ENCODE peak calls at places on chromosomes 2 and 18, in eight cellular contexts. Q, W, L, R, I, E, J and X are unnamed samples.

GRCh38 chr2:171529914-171530313 is 7.6 kb downstream of the CYBRD1 start:
- DNase-seq in Q (no peak), W (no peak), L (peak), R (no peak), I (peak), E (no peak), J (no peak), X (no peak)

GRCh38 chr18:45775241-45775676 is 50.2 kb upstream of the SIGLEC15 start:
- DNase-seq in Q (peak), W (peak), L (peak), R (peak), I (peak), E (peak), J (peak), X (peak)

GRCh38 chr18:54388203-54389142 is 30.8 kb downstream of the C18orf54 start:
- DNase-seq in Q (no peak), W (no peak), L (peak), R (no peak), I (peak), E (peak), J (no peak), X (no peak)

GRCh38 chr2:20103514-20103913 is 52.1 kb upstream of the LAPTM4A start:
- DNase-seq in Q (no peak), W (no peak), L (peak), R (no peak), I (peak), E (no peak), J (no peak), X (no peak)

GRCh38 chr2:205357732-205358131 is 324.6 kb upstream of the NRP2 start:
- DNase-seq in Q (no peak), W (no peak), L (no peak), R (no peak), I (no peak), E (no peak), J (no peak), X (no peak)

GRCh38 chr2:127560929-127561275 is 25.4 kb downstream of the MYO7B start:
- DNase-seq in Q (no peak), W (no peak), L (no peak), R (peak), I (no peak), E (no peak), J (no peak), X (no peak)

GRCh38 chr2:172819943-172820342 is 84.3 kb downstream of the RAPGEF4 start:
- DNase-seq in Q (no peak), W (no peak), L (no peak), R (no peak), I (no peak), E (no peak), J (no peak), X (no peak)

GRCh38 chr18:23200751-23201150 is 65.5 kb downstream of the CABLES1 start:
- DNase-seq in Q (no peak), W (no peak), L (no peak), R (no peak), I (no peak), E (no peak), J (no peak), X (no peak)

GRCh38 chr2:85771486-85771885 is 17.7 kb downstream of the ATOH8 start:
- DNase-seq in Q (no peak), W (no peak), L (no peak), R (no peak), I (no peak), E (no peak), J (no peak), X (no peak)

GRCh38 chr18:73153271-73153670 is 285.5 kb upstream of the NETO1 start:
- DNase-seq in Q (no peak), W (no peak), L (no peak), R (no peak), I (no peak), E (no peak), J (no peak), X (no peak)

GRCh38 chr2:53633441-53633840 is 134.2 kb upstream of the CHAC2 start:
- DNase-seq in Q (no peak), W (no peak), L (no peak), R (no peak), I (peak), E (no peak), J (no peak), X (no peak)

GRCh38 chr18:67778016-67778415 is 261.5 kb upstream of the DSEL start:
- DNase-seq in Q (no peak), W (no peak), L (no peak), R (no peak), I (no peak), E (no peak), J (no peak), X (no peak)

GRCh38 chr18:43780782-43781340 is 503.6 kb upstream of the SYT4 start:
- DNase-seq in Q (no peak), W (no peak), L (no peak), R (no peak), I (no peak), E (no peak), J (no peak), X (no peak)

GRCh38 chr2:83650897-83651296 is 808.2 kb downstream of the SUCLG1 start:
- DNase-seq in Q (no peak), W (no peak), L (no peak), R (no peak), I (no peak), E (no peak), J (no peak), X (no peak)

GRCh38 chr18:79554321-79554720 is 125.3 kb upstream of the CTDP1 start:
- DNase-seq in Q (no peak), W (no peak), L (no peak), R (no peak), I (no peak), E (no peak), J (no peak), X (no peak)

GRCh38 chr18:29892960-29893558 is 1149.5 kb downstream of the DSC3 start:
- DNase-seq in Q (no peak), W (no peak), L (no peak), R (no peak), I (peak), E (no peak), J (no peak), X (no peak)

GRCh38 chr2:54490863-54491262 is 34.7 kb downstream of the SPTBN1 start:
- DNase-seq in Q (no peak), W (no peak), L (no peak), R (no peak), I (no peak), E (no peak), J (no peak), X (no peak)

GRCh38 chr2:232556426-232556825 is 5.9 kb downstream of the EIF4E2 start:
- DNase-seq in Q (no peak), W (no peak), L (no peak), R (no peak), I (no peak), E (no peak), J (no peak), X (no peak)

GRCh38 chr18:49521251-49521650 is 34.2 kb upstream of the C18orf32 start:
- DNase-seq in Q (no peak), W (no peak), L (no peak), R (no peak), I (no peak), E (no peak), J (no peak), X (no peak)

GRCh38 chr2:156947261-156947660 is 310.2 kb upstream of the GALNT5 start:
- DNase-seq in Q (no peak), W (no peak), L (no peak), R (no peak), I (no peak), E (no peak), J (no peak), X (no peak)

GRCh38 chr2:72414108-72414507 is 266.4 kb upstream of the CYP26B1 start:
- DNase-seq in Q (no peak), W (no peak), L (no peak), R (no peak), I (no peak), E (no peak), J (no peak), X (no peak)

GRCh38 chr2:237361194-237361986 is 52.6 kb downstream of the COL6A3 start:
- DNase-seq in Q (no peak), W (no peak), L (no peak), R (no peak), I (no peak), E (no peak), J (no peak), X (no peak)

GRCh38 chr2:240567872-240568677 is at the start of gene RNPEPL1:
- DNase-seq in Q (peak), W (peak), L (peak), R (peak), I (peak), E (peak), J (peak), X (peak)

GRCh38 chr18:29737190-29737589 is 1305.4 kb downstream of the DSC3 start:
- DNase-seq in Q (no peak), W (no peak), L (no peak), R (no peak), I (no peak), E (no peak), J (no peak), X (no peak)

GRCh38 chr18:73407506-73407905 is 539.7 kb upstream of the NETO1 start:
- DNase-seq in Q (peak), W (no peak), L (no peak), R (no peak), I (no peak), E (no peak), J (no peak), X (no peak)

GRCh38 chr2:218293715-218294429 is 1.6 kb upstream of the TMBIM1 start:
- DNase-seq in Q (no peak), W (no peak), L (no peak), R (peak), I (no peak), E (no peak), J (no peak), X (no peak)

GRCh38 chr18:62118324-62118723 is 68.5 kb downstream of the PIGN start:
- DNase-seq in Q (no peak), W (no peak), L (no peak), R (no peak), I (no peak), E (no peak), J (no peak), X (no peak)

GRCh38 chr2:40432916-40433315 is 19.0 kb downstream of the SLC8A1 start:
- DNase-seq in Q (no peak), W (no peak), L (no peak), R (no peak), I (no peak), E (no peak), J (no peak), X (no peak)

GRCh38 chr18:37668971-37669747 is 103.6 kb upstream of the CELF4 start:
- DNase-seq in Q (no peak), W (no peak), L (no peak), R (no peak), I (no peak), E (no peak), J (no peak), X (no peak)

GRCh38 chr2:11675423-11676112 is 5.6 kb upstream of the NTSR2 start:
- DNase-seq in Q (no peak), W (no peak), L (no peak), R (no peak), I (no peak), E (no peak), J (no peak), X (no peak)

GRCh38 chr2:168722592-168722991 is 79.8 kb upstream of the NOSTRIN start:
- DNase-seq in Q (peak), W (no peak), L (peak), R (no peak), I (no peak), E (no peak), J (peak), X (no peak)

GRCh38 chr2:114085238-114085637 is 195.3 kb downstream of the ACTR3 start:
- DNase-seq in Q (no peak), W (no peak), L (no peak), R (no peak), I (no peak), E (no peak), J (no peak), X (no peak)

GRCh38 chr2:241570961-241571581 is 12.5 kb downstream of the BOK start:
- DNase-seq in Q (no peak), W (no peak), L (no peak), R (peak), I (no peak), E (no peak), J (no peak), X (no peak)

GRCh38 chr2:227164745-227165350 is 424 bp downstream of the COL4A3 start:
- DNase-seq in Q (no peak), W (no peak), L (peak), R (no peak), I (peak), E (peak), J (peak), X (peak)

GRCh38 chr2:199851886-199852285 is 894 bp upstream of the FTCDNL1 start:
- DNase-seq in Q (no peak), W (no peak), L (no peak), R (no peak), I (no peak), E (no peak), J (no peak), X (no peak)

GRCh38 chr2:226767056-226767813 is 32.4 kb downstream of the IRS1 start:
- DNase-seq in Q (peak), W (no peak), L (peak), R (no peak), I (no peak), E (no peak), J (no peak), X (no peak)

GRCh38 chr2:19786408-19787058 is 115.2 kb downstream of the TTC32 start:
- DNase-seq in Q (no peak), W (no peak), L (peak), R (no peak), I (peak), E (no peak), J (no peak), X (peak)

GRCh38 chr2:181300600-181301291 is 156.4 kb upstream of the ITGA4 start:
- DNase-seq in Q (no peak), W (no peak), L (no peak), R (no peak), I (no peak), E (no peak), J (no peak), X (no peak)

GRCh38 chr2:152717242-152718046 is at the start of gene PRPF40A:
- DNase-seq in Q (peak), W (peak), L (peak), R (peak), I (peak), E (peak), J (peak), X (peak)
- TF ChIP-seq POLR2A in Q (no peak), W (peak), L (peak), R (peak), I (peak), E (peak), J (peak), X (peak)

DNA sequence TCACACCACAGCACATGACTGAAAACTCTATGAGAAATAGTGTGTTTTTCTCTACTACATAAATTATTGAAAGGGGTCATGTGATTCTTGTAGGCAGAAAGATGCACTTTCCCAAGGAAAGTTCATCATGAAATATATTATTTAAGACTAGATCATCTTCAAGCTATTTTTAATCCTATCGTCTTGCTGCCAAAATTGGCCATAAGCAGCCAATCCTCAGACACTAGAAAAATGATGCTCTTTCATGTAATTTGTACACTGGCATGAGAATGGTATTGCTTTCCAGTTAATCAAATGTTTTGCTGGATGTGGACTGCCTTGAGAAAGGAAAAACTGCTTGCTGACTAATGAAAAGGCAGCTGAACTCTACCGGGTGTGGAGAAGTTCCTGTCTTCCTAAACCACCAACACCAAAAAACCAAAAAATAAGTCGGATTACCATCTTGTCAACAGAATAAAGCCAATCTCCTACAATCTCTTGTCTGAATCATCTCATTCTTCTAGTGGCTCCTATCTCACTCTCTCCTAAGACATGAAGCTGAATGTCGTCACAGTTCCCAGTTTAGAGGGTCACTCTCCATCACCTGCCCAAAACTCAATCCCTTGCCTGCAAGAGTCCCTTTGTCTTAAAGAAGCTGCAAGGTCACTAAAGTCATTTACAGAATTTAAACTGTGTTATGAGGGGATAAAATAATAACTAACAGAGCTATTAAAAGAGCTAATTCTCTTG is 5.3 kb downstream of the BCL2 start:
- DNase-seq in Q (no peak), W (no peak), L (no peak), R (no peak), I (no peak), E (no peak), J (no peak), X (no peak)
- H3K27ac ChIP-seq in Q (no peak), W (peak), L (no peak), R (no peak), I (no peak), E (no peak), J (no peak), X (no peak)

DNA sequence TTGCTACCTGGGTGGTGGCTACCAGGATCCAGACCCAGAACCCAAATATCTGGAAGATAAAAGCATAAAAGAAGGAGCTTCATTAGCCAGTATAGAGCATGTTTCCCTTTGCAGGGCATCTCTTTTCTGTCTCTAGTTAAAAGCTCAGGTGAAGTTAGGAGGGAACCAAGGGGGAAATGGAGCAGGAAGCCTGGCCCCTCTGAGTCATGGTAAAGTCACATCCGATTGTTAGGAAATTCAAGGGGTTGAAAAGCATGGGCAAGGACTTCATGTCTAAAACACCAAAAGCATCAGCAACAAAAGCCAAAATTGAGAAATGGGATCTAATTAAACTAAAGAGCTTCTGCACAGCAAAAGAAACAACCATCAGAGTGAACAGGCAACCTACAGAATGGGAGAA is 126.9 kb downstream of the RPIA start:
- DNase-seq in Q (no peak), W (no peak), L (no peak), R (no peak), I (no peak), E (no peak), J (no peak), X (no peak)
- TF ChIP-seq POLR2A in Q (no peak), W (no peak), L (no peak), R (no peak), I (no peak), E (no peak), J (no peak), X (no peak)

GRCh38 chr2:149732001-149732685 is 144.6 kb upstream of the MMADHC start:
- DNase-seq in Q (peak), W (no peak), L (no peak), R (no peak), I (peak), E (peak), J (no peak), X (no peak)
- H3K27ac ChIP-seq in Q (no peak), W (no peak), L (no peak), R (no peak), I (peak), E (no peak), J (no peak), X (no peak)

DNA sequence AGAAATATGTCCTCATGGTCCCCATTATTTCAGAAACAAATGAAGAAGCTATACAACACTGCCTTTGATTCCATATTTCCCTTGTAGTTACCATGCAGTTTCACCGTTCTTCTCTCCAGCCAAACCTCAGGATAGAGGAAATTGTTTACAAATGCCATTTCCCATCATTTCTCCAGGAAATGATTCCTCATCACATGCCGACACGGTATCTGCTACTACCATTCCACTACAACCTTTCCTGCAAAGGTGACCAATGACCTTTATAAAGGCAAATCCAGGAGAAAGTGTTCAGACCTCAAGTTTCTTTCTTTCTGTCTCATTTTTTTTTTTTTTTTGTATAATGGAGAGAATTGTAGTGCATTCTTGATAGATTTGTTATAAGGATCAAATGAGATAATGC is 460.8 kb upstream of the CDH20 start:
- DNase-seq in Q (no peak), W (no peak), L (no peak), R (no peak), I (no peak), E (no peak), J (no peak), X (no peak)
- TF ChIP-seq POLR2A in Q (no peak), W (no peak), L (no peak), R (no peak), I (no peak), E (no peak), J (no peak), X (no peak)

GRCh38 chr2:152441961-152442360 is 107.0 kb downstream of the FMNL2 start:
- DNase-seq in Q (no peak), W (no peak), L (no peak), R (no peak), I (no peak), E (no peak), J (no peak), X (no peak)

GRCh38 chr2:152445791-152446201 is 110.8 kb downstream of the FMNL2 start:
- DNase-seq in Q (no peak), W (no peak), L (peak), R (no peak), I (peak), E (no peak), J (no peak), X (no peak)

GRCh38 chr2:152444448-152444847 is 109.5 kb downstream of the FMNL2 start:
- DNase-seq in Q (no peak), W (no peak), L (no peak), R (no peak), I (no peak), E (no peak), J (no peak), X (no peak)

GRCh38 chr2:152445375-152445774 is 110.4 kb downstream of the FMNL2 start:
- DNase-seq in Q (no peak), W (no peak), L (no peak), R (no peak), I (no peak), E (no peak), J (no peak), X (no peak)

DNA sequence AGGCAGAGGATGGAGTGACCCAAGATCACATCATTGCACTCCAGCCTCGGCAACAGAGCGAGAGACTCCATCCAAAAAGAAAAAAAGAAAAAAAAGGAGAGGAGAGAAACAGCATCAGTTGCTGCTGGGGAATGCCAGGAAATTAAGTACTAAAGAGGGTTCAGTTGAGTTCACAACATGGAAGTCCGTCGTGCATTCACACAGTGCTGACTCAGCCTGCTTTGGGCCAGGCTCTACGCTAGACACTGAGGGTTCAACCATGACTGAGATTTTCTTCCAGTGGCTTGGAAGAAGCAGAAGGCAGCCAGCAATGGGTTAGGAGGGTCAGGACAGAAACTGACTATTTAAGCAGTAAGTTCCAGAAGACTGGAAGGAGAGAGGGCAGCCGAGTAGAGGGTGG is 108.8 kb downstream of the FMNL2 start:
- DNase-seq in Q (no peak), W (no peak), L (peak), R (no peak), I (no peak), E (no peak), J (no peak), X (no peak)
- H3K27ac ChIP-seq in Q (no peak), W (no peak), L (no peak), R (no peak), I (peak), E (no peak), J (peak), X (no peak)